ENCODE peak calls at places on chromosome 1, in seven cellular contexts. H is mesendoderm, B is IMR-90, F is neuronal stem cell, U is H9, W is H1, P is mesenchymal stem cell. L is an unnamed sample.

GRCh38 chr1:230109871-230110667 is 43.0 kb downstream of the GALNT2 start:
- DNase-seq in H (no peak), B (peak), F (no peak), U (no peak), W (no peak), P (peak), L (no peak)

GRCh38 chr1:40870135-40870728 is 8.1 kb upstream of the CITED4 start:
- DNase-seq in H (no peak), B (peak), F (no peak), U (no peak), W (no peak), P (no peak), L (no peak)

GRCh38 chr1:101992816-101993575 is 3.7 kb downstream of the OLFM3 start:
- DNase-seq in H (no peak), B (no peak), F (no peak), U (no peak), W (no peak), P (no peak), L (no peak)

GRCh38 chr1:165068716-165069115 is 287.8 kb downstream of the LMX1A start:
- DNase-seq in H (no peak), B (no peak), F (no peak), U (no peak), W (no peak), P (no peak), L (no peak)

GRCh38 chr1:117758444-117759316 is 152.8 kb downstream of the TENT5C start:
- DNase-seq in H (peak), B (peak), F (peak), U (peak), W (peak), P (peak), L (peak)

GRCh38 chr1:155977607-155978324 is 581 bp downstream of the ARHGEF2 start:
- DNase-seq in H (peak), B (no peak), F (no peak), U (peak), W (peak), P (peak), L (peak)

GRCh38 chr1:228015276-228016180 is 8.7 kb downstream of the WNT3A start:
- DNase-seq in H (no peak), B (peak), F (no peak), U (no peak), W (no peak), P (no peak), L (no peak)

GRCh38 chr1:56877973-56878372 is 23.4 kb downstream of the C8A start:
- DNase-seq in H (no peak), B (peak), F (no peak), U (no peak), W (no peak), P (no peak), L (no peak)

GRCh38 chr1:33586111-33586510 is 113.7 kb downstream of the ZSCAN20 start:
- DNase-seq in H (no peak), B (peak), F (no peak), U (no peak), W (no peak), P (no peak), L (no peak)

GRCh38 chr1:26477446-26478152 is 5.4 kb downstream of the HMGN2 start:
- DNase-seq in H (no peak), B (peak), F (no peak), U (no peak), W (no peak), P (peak), L (no peak)

GRCh38 chr1:53276153-53276901 is 38.0 kb upstream of the MAGOH start:
- DNase-seq in H (no peak), B (no peak), F (no peak), U (no peak), W (no peak), P (no peak), L (no peak)

GRCh38 chr1:47004004-47004403 is 19.5 kb upstream of the CYP4X1 start:
- DNase-seq in H (no peak), B (no peak), F (no peak), U (no peak), W (no peak), P (no peak), L (no peak)

GRCh38 chr1:166302919-166303758 is 136.3 kb upstream of the FAM78B start:
- DNase-seq in H (no peak), B (no peak), F (no peak), U (no peak), W (no peak), P (no peak), L (no peak)

GRCh38 chr1:67476906-67477305 is 46.7 kb upstream of the SERBP1 start:
- DNase-seq in H (no peak), B (no peak), F (no peak), U (no peak), W (no peak), P (no peak), L (peak)

GRCh38 chr1:9340172-9340854 is 47.6 kb downstream of the SPSB1 start:
- DNase-seq in H (no peak), B (peak), F (no peak), U (no peak), W (no peak), P (no peak), L (no peak)

GRCh38 chr1:152110860-152111514 is 4.3 kb downstream of the TCHH start:
- DNase-seq in H (peak), B (peak), F (peak), U (peak), W (peak), P (no peak), L (peak)

GRCh38 chr1:27405074-27405473 is 12.7 kb downstream of the GPR3 start:
- DNase-seq in H (peak), B (peak), F (no peak), U (peak), W (peak), P (peak), L (peak)

GRCh38 chr1:150397392-150398032 is 33.6 kb downstream of the RPRD2 start:
- DNase-seq in H (no peak), B (no peak), F (no peak), U (no peak), W (no peak), P (no peak), L (peak)

GRCh38 chr1:51768971-51769601 is 109.4 kb downstream of the NRDC start:
- DNase-seq in H (peak), B (peak), F (peak), U (no peak), W (no peak), P (peak), L (no peak)

GRCh38 chr1:234884006-234884405 is 244.6 kb downstream of the TOMM20 start:
- DNase-seq in H (no peak), B (no peak), F (no peak), U (no peak), W (no peak), P (no peak), L (no peak)

GRCh38 chr1:22225858-22226584 is 83.1 kb upstream of the WNT4 start:
- DNase-seq in H (peak), B (no peak), F (peak), U (peak), W (no peak), P (no peak), L (no peak)

GRCh38 chr1:48677306-48678287 is 99.1 kb downstream of the BEND5 start:
- DNase-seq in H (peak), B (peak), F (peak), U (peak), W (peak), P (peak), L (peak)

GRCh38 chr1:43982798-43983197 is 3.8 kb downstream of the B4GALT2 start:
- DNase-seq in H (no peak), B (no peak), F (no peak), U (no peak), W (no peak), P (no peak), L (no peak)

GRCh38 chr1:150576794-150577556 is 2.4 kb downstream of the MCL1 start:
- DNase-seq in H (no peak), B (peak), F (no peak), U (no peak), W (no peak), P (peak), L (peak)

GRCh38 chr1:162635418-162635817 is 3.2 kb downstream of the DDR2 start:
- DNase-seq in H (no peak), B (peak), F (no peak), U (no peak), W (no peak), P (no peak), L (no peak)

GRCh38 chr1:214550339-214551051 is 907 bp downstream of the PTPN14 start:
- DNase-seq in H (peak), B (no peak), F (no peak), U (no peak), W (peak), P (peak), L (no peak)

GRCh38 chr1:151837197-151837596 is 2.4 kb downstream of the C2CD4D start:
- DNase-seq in H (no peak), B (no peak), F (no peak), U (no peak), W (no peak), P (no peak), L (no peak)

GRCh38 chr1:6523566-6523965 is 30.7 kb downstream of the NOL9 start:
- DNase-seq in H (peak), B (peak), F (no peak), U (peak), W (no peak), P (peak), L (peak)

GRCh38 chr1:241819340-241819866 is 28.6 kb upstream of the EXO1 start:
- DNase-seq in H (no peak), B (no peak), F (no peak), U (no peak), W (no peak), P (no peak), L (no peak)

GRCh38 chr1:241817956-241818612 is 29.9 kb upstream of the EXO1 start:
- DNase-seq in H (no peak), B (no peak), F (no peak), U (no peak), W (no peak), P (no peak), L (no peak)

GRCh38 chr1:241817331-241817792 is 30.6 kb upstream of the EXO1 start:
- DNase-seq in H (no peak), B (peak), F (no peak), U (no peak), W (no peak), P (peak), L (peak)

GRCh38 chr1:241813768-241814270 is 34.2 kb upstream of the EXO1 start:
- DNase-seq in H (no peak), B (peak), F (no peak), U (no peak), W (no peak), P (no peak), L (no peak)

GRCh38 chr1:241815957-241816356 is 32.0 kb upstream of the EXO1 start:
- DNase-seq in H (no peak), B (no peak), F (no peak), U (no peak), W (no peak), P (no peak), L (no peak)
- H4K8ac ChIP-seq in H (no peak), B (no peak), F (no peak), U (no peak), W (no peak), P (no peak), L (no peak)

DNA sequence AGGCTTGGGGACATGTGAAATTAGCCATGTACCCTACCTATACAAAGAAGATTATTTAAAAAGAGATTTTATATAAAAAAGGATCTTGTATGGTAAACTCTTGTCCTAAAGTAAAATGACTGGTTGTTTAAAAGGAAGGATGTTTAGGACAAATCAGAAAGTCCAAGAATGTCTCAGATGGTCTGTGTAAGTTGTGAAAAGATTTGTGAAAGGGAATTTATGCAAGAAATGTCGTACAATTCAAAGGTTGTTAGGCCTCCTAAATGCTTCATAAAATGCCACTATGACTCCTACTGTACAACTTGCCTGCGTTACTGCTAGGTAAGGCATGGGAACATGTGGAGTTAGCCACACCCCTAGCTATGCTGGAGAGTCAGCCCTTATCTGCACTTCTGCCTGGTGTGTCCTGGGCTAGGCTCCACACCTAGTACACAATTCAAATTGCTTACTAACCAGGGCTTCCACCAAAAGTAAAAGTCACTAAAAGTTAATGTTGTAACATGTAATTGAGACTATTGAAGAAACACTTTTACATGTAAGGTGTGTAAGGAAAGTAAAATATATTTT is 19.7 kb downstream of the PRDX6 start:
- DNase-seq in H (peak), B (no peak), F (no peak), U (no peak), W (no peak), P (no peak), L (peak)
- H4K8ac ChIP-seq in H (no peak), B (no peak), F (no peak), U (no peak), W (no peak), P (no peak), L (no peak)

DNA sequence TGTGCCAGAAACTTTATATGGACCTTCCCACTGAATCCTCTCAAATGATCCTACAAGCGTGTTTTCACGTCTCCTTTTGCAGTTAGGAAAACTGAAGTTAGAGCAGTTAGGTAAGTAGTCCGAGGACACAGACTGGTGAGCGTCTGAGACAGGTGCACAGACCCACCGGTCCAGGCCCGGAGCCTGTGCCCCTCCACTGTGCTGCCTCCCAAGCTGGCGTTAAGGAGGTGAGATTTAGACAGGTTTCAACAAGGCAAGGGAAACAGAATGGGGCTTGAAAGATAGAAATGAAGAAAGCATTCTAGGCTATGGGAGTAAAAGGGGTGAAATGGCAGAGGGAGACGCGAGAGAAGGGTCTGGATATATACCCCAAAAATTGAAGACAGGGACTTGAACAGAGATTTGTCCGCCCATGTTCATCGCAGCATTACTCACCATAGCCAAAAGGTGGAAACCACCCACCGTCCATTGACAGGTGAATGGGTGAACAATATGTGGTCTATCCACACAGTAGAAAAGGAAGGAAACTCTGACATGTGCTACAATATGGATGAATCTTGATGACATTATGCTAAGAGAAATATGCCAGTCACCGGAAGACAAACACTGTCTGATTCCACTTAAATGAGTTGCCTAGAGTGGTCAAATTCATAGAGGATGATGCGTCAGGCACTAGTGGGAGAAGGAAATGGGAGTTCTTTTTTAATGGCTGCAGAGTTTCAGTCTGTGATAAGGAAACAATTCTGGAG is 15.7 kb upstream of the PKP1 start:
- DNase-seq in H (no peak), B (peak), F (no peak), U (peak), W (no peak), P (peak), L (no peak)
- H4K8ac ChIP-seq in H (no peak), B (peak), F (no peak), U (no peak), W (no peak), P (no peak), L (no peak)

DNA sequence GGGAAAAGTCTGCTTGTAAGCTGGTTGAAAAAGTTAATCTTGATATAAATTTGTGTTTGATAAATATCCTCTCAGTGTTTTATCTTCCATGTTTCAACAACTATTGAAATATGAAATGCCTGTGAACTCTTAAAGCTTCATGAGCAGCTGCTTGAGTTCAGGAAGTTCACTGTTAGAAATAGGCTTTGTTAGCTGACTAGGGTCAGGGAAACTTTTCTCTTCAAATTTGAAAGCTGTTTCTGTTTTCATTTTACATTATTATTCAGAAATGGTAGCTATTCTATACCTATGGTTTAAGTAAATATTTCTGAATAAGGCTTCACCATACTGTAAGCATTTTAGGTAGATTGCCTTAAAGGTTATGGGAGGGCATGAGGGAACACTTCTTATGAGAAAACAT is 191.7 kb downstream of the HS2ST1 start:
- DNase-seq in H (no peak), B (no peak), F (no peak), U (no peak), W (no peak), P (no peak), L (no peak)
- H4K8ac ChIP-seq in H (no peak), B (no peak), F (no peak), U (no peak), W (no peak), P (no peak), L (no peak)

GRCh38 chr1:168959382-168959781 is 147.1 kb upstream of the ATP1B1 start:
- DNase-seq in H (no peak), B (no peak), F (no peak), U (no peak), W (no peak), P (no peak), L (no peak)
- H4K8ac ChIP-seq in H (no peak), B (no peak), F (no peak), U (no peak), W (no peak), P (no peak), L (no peak)